ENCODE peak calls at places on chromosomes 7 and 10, in five cellular contexts. J, K, G, Q and H are unnamed samples.

GRCh38 chr7:17640730-17641377 is 299.4 kb downstream of the SNX13 start:
- DNase-seq in J (peak), G (peak), K (no peak), Q (no peak), H (no peak)

GRCh38 chr7:51295435-51296269 is 21.0 kb downstream of the COBL start:
- DNase-seq in G (no peak), K (no peak), Q (no peak), J (no peak), H (no peak)

GRCh38 chr7:31466036-31466435 is 47.9 kb upstream of the ITPRID1 start:
- DNase-seq in K (no peak), Q (peak), G (no peak), J (no peak), H (no peak)

GRCh38 chr10:24718031-24718855 is 5.4 kb downstream of the ARHGAP21 start:
- DNase-seq in J (peak), K (no peak), G (no peak), Q (no peak), H (no peak)

GRCh38 chr10:14377591-14377990 is 46.9 kb upstream of the FRMD4A start:
- DNase-seq in Q (no peak), J (no peak), K (no peak), G (no peak), H (no peak)

GRCh38 chr10:24344279-24344678 is 135.3 kb downstream of the KIAA1217 start:
- DNase-seq in Q (no peak), J (peak), G (no peak), K (no peak), H (no peak)

GRCh38 chr10:26441491-26442214 is 3.5 kb downstream of the APBB1IP start:
- DNase-seq in K (no peak), Q (no peak), G (no peak), J (no peak), H (no peak)

GRCh38 chr7:145106001-145106400 is 270.1 kb upstream of the TPK1 start:
- DNase-seq in G (no peak), J (no peak), K (no peak), Q (no peak), H (no peak)

GRCh38 chr10:79071535-79071923 is 2.8 kb downstream of the ZMIZ1 start:
- DNase-seq in Q (no peak), K (no peak), J (peak), G (no peak), H (no peak)

GRCh38 chr7:135164357-135165021 is 6.0 kb downstream of the CYREN start:
- DNase-seq in G (peak), Q (no peak), K (no peak), J (no peak), H (no peak)
- TF ChIP-seq POLR2A in G (peak), Q (peak), K (peak), J (no peak), H (no peak)

GRCh38 chr10:15879058-15879457 is 18.8 kb upstream of the MINDY3 start:
- DNase-seq in Q (no peak), J (peak), K (no peak), G (peak), H (no peak)
- TF ChIP-seq TAF1 in Q (no peak), J (no peak), K (no peak), G (no peak), H (no peak)

GRCh38 chr7:48088559-48089414 is at the start of gene UPP1:
- DNase-seq in G (peak), K (peak), J (peak), Q (no peak), H (peak)
- TF ChIP-seq POLR2AphosphoS5 in G (peak), K (peak), J (peak), Q (peak), H (peak)

GRCh38 chr7:97187067-97187466 is 69.6 kb downstream of the SDHAF3 start:
- DNase-seq in K (no peak), G (peak), J (no peak), Q (no peak), H (no peak)
- TF ChIP-seq POLR2A in K (no peak), G (no peak), J (no peak), Q (no peak), H (no peak)

GRCh38 chr10:124587811-124588211 is 126.2 kb downstream of the LHPP start:
- DNase-seq in K (no peak), J (no peak), G (no peak), Q (no peak), H (no peak)

GRCh38 chr10:124591123-124591495 is 129.5 kb downstream of the LHPP start:
- DNase-seq in G (no peak), J (no peak), K (no peak), Q (no peak), H (no peak)

GRCh38 chr10:124590216-124591122 is 128.8 kb downstream of the LHPP start:
- DNase-seq in K (no peak), G (no peak), J (no peak), Q (no peak), H (no peak)

GRCh38 chr10:124589491-124590006 is 127.9 kb downstream of the LHPP start:
- DNase-seq in J (peak), K (no peak), G (peak), Q (no peak), H (no peak)

DNA sequence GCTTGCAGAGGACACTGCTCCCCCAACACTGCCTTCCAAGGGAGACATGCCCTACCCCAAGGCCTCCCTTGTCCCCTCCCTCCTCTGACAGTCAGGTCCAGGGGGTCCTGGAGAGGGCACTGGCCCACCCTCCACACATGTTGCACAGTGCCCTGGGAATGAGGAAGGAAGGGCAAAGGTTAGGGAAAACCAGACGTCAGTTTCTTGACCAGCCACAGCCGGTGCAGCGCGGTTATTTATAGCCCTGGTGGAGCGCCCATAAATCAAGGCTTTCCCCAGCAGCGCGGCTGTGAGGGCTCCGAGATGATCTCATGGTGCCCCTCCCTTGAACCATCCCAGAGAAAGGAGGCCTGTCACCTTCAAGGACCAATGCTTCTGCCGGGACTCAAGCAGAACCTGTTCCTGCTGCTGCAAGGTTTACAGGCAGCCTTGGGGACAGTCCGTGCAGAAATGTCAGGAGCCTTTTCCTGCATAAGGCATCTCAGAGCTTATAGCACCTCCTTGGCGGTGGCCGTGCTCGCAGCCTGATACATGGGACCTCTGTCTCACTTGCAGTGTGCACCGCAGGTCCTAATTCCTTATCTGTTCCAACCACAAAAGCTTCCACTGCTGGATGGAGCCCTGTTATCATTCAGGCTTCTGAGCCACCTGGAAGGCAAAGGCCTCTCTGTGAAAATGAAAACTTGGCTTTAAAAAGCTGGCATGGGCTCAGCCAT is 127.3 kb downstream of the LHPP start:
- DNase-seq in G (peak), Q (no peak), K (no peak), J (peak), H (no peak)
- TF ChIP-seq TAF1 in G (no peak), Q (no peak), K (no peak), J (no peak), H (no peak)

GRCh38 chr7:44824894-44825526 is 22.9 kb downstream of the H2AZ2 start:
- DNase-seq in Q (no peak), K (no peak), J (no peak), G (no peak), H (no peak)
- TF ChIP-seq POLR2AphosphoS5 in Q (peak), K (no peak), J (no peak), G (no peak), H (peak)

DNA sequence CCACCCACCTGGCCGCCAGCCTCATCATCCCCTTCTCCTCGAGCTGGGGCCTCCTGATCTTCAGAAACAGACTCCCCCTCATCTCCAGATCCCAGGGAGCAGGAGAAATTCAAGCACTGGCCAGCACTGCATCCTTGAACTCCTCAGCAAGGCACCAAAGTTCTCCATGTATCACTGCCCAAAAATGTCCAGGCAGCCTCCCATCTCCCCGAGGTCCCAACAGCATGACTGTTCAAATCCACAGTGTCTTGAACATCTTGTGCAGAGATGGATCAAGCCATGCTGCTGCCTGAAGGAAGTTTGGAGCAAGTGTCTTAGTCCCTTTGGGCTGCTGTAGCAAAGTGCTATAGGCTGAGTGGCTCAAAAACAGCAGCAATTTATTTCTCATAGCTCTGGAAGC is 115.6 kb upstream of the GALNT17 start:
- DNase-seq in G (no peak), Q (no peak), J (no peak), K (no peak), H (no peak)
- TF ChIP-seq POLR2A in G (no peak), Q (no peak), J (no peak), K (no peak), H (no peak)

GRCh38 chr10:326350-326749 is 191.1 kb downstream of the ZMYND11 start:
- DNase-seq in J (no peak), K (no peak), Q (no peak), G (no peak), H (no peak)
- TF ChIP-seq TAF1 in J (no peak), K (no peak), Q (no peak), G (no peak), H (no peak)

GRCh38 chr7:73850781-73851207 is 8.5 kb upstream of the METTL27 start:
- DNase-seq in G (peak), Q (no peak), K (no peak), J (no peak), H (no peak)

GRCh38 chr7:73850212-73850611 is 7.9 kb upstream of the METTL27 start:
- DNase-seq in Q (no peak), G (no peak), J (no peak), K (no peak), H (no peak)

GRCh38 chr7:73847941-73848723 is 5.8 kb upstream of the METTL27 start:
- DNase-seq in K (no peak), J (no peak), G (no peak), Q (no peak), H (no peak)

GRCh38 chr7:73852500-73852899 is 8.5 kb upstream of the TMEM270 start:
- DNase-seq in J (no peak), G (no peak), K (no peak), Q (no peak), H (no peak)

GRCh38 chr7:73851410-73852338 is 9.3 kb upstream of the TMEM270 start:
- DNase-seq in Q (no peak), G (peak), J (peak), K (no peak), H (no peak)
- TF ChIP-seq POLR2AphosphoS5 in Q (no peak), G (no peak), J (no peak), K (no peak), H (no peak)

DNA sequence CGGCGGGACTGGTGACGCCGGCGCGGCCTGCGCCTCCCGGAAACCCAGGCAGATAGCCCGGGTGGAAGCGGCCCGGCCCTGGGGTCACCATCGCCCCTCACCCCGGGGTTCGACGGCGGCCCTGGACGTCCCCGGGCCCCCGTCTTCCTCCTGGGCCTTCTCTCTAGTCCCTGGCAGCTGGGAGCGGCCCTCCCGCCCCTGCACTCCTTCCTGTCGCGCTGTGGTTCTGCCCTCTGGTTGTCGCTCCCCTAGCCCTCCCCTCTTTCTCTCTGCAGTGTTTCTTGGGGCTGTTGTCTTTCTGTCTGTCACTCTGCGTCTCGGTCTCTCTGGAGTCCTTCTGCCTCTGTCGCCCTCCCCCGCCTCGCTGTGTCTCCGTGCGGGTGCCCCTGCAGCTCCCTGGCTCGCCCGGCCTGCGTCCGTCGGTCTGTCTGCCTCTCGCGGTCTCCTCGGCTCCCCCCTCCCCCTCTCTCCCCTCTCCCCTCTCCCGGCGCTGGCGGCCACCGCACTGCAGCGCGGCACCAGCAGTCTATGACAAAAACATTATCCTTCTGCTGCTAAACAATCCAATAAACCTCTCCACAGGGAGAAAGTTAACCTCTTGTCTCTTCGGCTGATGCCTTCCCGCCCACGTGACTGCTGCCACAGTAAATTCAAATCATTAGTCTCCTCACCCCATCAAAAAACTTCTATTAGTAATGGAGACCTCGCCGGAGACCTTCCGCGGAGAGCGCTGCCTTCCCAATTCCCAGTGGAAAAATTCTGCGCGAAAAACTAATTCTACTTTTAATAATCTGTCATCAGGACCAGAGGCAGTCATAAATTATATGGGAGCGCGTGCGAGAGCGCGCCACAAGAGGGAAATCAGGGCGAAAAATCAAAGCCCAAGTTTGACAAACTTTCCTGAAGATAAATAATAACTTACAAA is 90.3 kb upstream of the PAX2 start:
- DNase-seq in Q (no peak), J (no peak), K (no peak), G (no peak), H (no peak)
- TF ChIP-seq POLR2A in Q (no peak), J (no peak), K (no peak), G (no peak), H (no peak)